ENCODE peak calls at places on chromosomes 16 and 17, in seven cellular contexts. I is CD4-positive, CD25-positive, alpha-beta regulatory T cell; N is GM23248; W is A549; Q is fibroblast of lung; E is CD8-positive, alpha-beta T cell; J is neuronal stem cell. G is an unnamed sample. For H3K4me1, the result is how much of the 10 kb centered on the place peaks cover.

GRCh38 chr17:17567631-17568030 is 23.9 kb downstream of the PEMT start:
- DNase-seq in N (no peak), Q (peak), W (no peak), I (no peak), E (no peak), J (no peak), G (no peak)

GRCh38 chr17:73586921-73587680 is 57.1 kb downstream of the SDK2 start:
- DNase-seq in W (peak), E (no peak), J (no peak), Q (no peak), N (peak), I (no peak), G (peak)

GRCh38 chr16:1414532-1415265 is at the start of gene UNKL:
- DNase-seq in W (peak), E (peak), Q (peak), N (peak), I (peak), J (peak), G (peak)

GRCh38 chr17:77098884-77099545 is 41.8 kb upstream of the SEC14L1 start:
- DNase-seq in W (no peak), E (no peak), N (peak), I (peak), J (no peak), Q (peak), G (peak)

GRCh38 chr17:49342575-49342936 is 19.5 kb downstream of the ZNF652 start:
- DNase-seq in Q (no peak), N (peak), W (no peak), I (no peak), J (no peak), E (no peak), G (no peak)

GRCh38 chr17:47072881-47073280 is 93.8 kb upstream of the RPRML start:
- DNase-seq in Q (peak), N (no peak), J (no peak), I (no peak), W (no peak), E (no peak), G (no peak)

GRCh38 chr16:11572301-11572995 is 14.3 kb downstream of the LITAF start:
- DNase-seq in Q (no peak), I (peak), J (no peak), E (peak), W (no peak), N (no peak), G (no peak)

GRCh38 chr17:38549285-38549684 is 56.5 kb downstream of the SRCIN1 start:
- DNase-seq in J (no peak), I (no peak), W (no peak), N (no peak), E (no peak), Q (no peak), G (no peak)

GRCh38 chr17:78120971-78121800 is 7.4 kb downstream of the TMC6 start:
- DNase-seq in N (no peak), Q (no peak), I (peak), E (peak), J (no peak), W (no peak), G (no peak)

GRCh38 chr16:3101018-3101840 is 2.1 kb upstream of the ZSCAN10 start:
- DNase-seq in J (no peak), W (peak), E (peak), N (peak), Q (no peak), I (peak), G (no peak)

GRCh38 chr17:69175812-69176517 is 34.3 kb upstream of the ABCA6 start:
- DNase-seq in Q (peak), N (peak), I (no peak), J (no peak), W (peak), E (no peak), G (no peak)

GRCh38 chr17:15659663-15660062 is 24.4 kb downstream of the TRIM16 start:
- DNase-seq in Q (peak), N (no peak), W (no peak), J (no peak), I (no peak), E (no peak), G (peak)

GRCh38 chr17:67982034-67982640 is 14.1 kb downstream of the C17orf58 start:
- DNase-seq in N (no peak), I (no peak), E (no peak), W (no peak), J (no peak), Q (no peak), G (no peak)

GRCh38 chr17:8837438-8838075 is 29.9 kb downstream of the PIK3R6 start:
- DNase-seq in E (peak), J (no peak), Q (no peak), N (no peak), I (no peak), W (no peak), G (no peak)

GRCh38 chr17:1774390-1775176 is 12.7 kb downstream of the SERPINF1 start:
- DNase-seq in J (no peak), E (no peak), I (no peak), W (no peak), Q (no peak), N (no peak), G (no peak)

GRCh38 chr17:62064791-62065563 is at the start of gene MED13:
- DNase-seq in E (peak), Q (peak), W (peak), J (peak), N (peak), I (peak), G (peak)

GRCh38 chr17:67506966-67507365 is 129.9 kb downstream of the PITPNC1 start:
- DNase-seq in I (no peak), J (no peak), Q (peak), W (no peak), E (no peak), N (peak), G (no peak)

GRCh38 chr17:39596543-39597267 is 11.0 kb downstream of the NEUROD2 start:
- DNase-seq in N (no peak), I (no peak), E (no peak), J (no peak), Q (no peak), W (no peak), G (no peak)

GRCh38 chr17:81368623-81369022 is 26.6 kb upstream of the BAHCC1 start:
- DNase-seq in J (no peak), Q (no peak), E (no peak), W (no peak), I (no peak), N (no peak), G (no peak)

GRCh38 chr17:74005790-74006189 is 197.7 kb upstream of the RPL38 start:
- DNase-seq in Q (no peak), E (no peak), W (no peak), N (no peak), I (no peak), J (no peak), G (no peak)

GRCh38 chr16:89924298-89924924 is 1.3 kb downstream of the TUBB3 start:
- DNase-seq in E (no peak), W (peak), Q (peak), N (peak), J (peak), I (peak), G (peak)

GRCh38 chr17:8209909-8210760 is at the start of gene AURKB:
- DNase-seq in Q (peak), N (peak), E (peak), J (peak), W (peak), I (peak), G (peak)

GRCh38 chr16:68285683-68286082 is 21.4 kb downstream of the SLC7A6 start:
- DNase-seq in Q (no peak), I (no peak), W (no peak), N (no peak), J (no peak), E (no peak), G (no peak)

GRCh38 chr16:81841709-81842108 is 62.6 kb downstream of the PLCG2 start:
- DNase-seq in W (no peak), J (no peak), I (no peak), Q (no peak), E (peak), N (no peak), G (no peak)

GRCh38 chr17:18167421-18167820 is 16.2 kb upstream of the ALKBH5 start:
- DNase-seq in N (no peak), Q (no peak), W (no peak), I (no peak), E (no peak), J (no peak), G (no peak)

GRCh38 chr17:20092973-20093626 is 83.9 kb downstream of the SPECC1 start:
- DNase-seq in Q (no peak), J (no peak), N (no peak), E (no peak), I (no peak), W (no peak), G (no peak)

GRCh38 chr16:85651822-85652430 is 36.8 kb downstream of the GINS2 start:
- DNase-seq in W (peak), N (no peak), J (no peak), E (no peak), I (no peak), Q (no peak), G (no peak)
- H3K4me1 ChIP-seq in W (under half), N (under half), J (under half), E (under half), I (under half), Q (under half), G (under half)

DNA sequence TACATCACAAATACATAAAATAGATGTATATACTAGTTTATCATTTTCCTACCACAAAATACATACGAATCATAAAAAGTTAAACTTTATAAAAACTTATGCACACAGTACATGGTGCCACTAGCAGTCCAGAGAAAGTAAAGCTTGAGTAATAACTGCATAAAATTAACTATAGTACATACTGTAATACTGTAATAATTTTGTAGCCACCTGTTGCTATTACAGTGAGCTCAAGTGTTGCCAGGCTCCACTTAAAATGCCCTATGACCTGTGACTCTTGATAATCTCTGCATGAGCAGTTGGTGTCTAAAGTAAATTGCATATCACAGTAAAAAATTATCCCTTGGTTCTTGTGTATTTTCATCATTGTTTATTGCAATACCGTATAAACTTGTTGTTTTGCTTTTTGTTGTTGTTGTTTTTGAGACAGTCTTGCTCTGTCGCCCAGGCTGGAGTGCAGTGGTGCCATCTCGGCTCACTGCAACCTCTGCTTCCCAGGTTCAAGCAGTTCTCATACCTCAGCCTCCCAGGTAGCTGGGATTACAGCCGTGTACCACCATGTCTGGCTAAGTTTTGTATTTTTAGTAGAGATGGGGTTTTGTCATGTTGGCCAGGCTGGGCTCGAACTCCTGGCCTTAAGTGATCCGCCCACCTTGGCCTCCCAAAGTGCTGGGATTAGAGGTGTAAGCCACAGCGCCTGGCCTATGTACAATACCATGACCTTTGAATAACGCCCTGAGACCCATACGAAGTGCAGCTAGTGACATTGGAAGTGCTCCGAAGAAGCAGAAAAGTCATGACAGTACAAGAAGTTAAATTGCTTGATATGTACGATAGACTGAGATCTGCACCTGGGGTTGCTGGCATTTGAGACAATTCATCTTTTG is 6.6 kb downstream of the LUC7L3 start:
- DNase-seq in W (no peak), N (no peak), J (no peak), Q (no peak), I (no peak), E (no peak), G (no peak)
- H3K4me1 ChIP-seq in W (half or more), N (under half), J (under half), Q (under half), I (half or more), E (half or more), G (under half)

GRCh38 chr17:60383379-60383778 is 8.6 kb downstream of the USP32 start:
- DNase-seq in Q (no peak), N (no peak), I (no peak), W (no peak), J (no peak), E (no peak), G (no peak)
- H3K4me1 ChIP-seq in Q (under half), N (under half), I (under half), W (under half), J (under half), E (under half), G (under half)

DNA sequence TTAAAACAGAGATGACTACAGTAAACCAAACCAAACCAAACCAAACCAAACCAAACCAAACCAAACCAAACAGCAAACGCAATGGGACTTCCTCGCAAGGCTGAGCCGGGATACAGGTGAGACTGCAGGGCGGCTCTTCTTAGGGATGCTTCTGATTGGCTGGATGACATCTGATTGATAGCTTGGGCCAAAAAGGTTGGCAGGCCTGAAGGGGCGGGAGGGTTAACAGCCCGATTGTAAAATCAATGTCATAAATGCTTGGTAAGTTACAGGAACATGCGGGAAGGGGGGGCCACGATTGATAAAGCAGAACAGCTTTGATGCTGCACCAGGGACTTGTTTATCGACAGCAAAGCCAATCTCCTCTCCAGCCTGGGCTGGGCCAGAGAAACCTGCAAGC is 86.1 kb downstream of the ZFHX3 start:
- DNase-seq in J (no peak), I (no peak), E (no peak), Q (no peak), W (no peak), N (no peak), G (no peak)
- H3K4me1 ChIP-seq in J (under half), I (under half), E (under half), Q (under half), W (under half), N (under half), G (under half)